ENCODE peak calls at places on chromosome 7, in five cellular contexts. P is right cardiac atrium; A is prostate gland; I is CD8-positive, alpha-beta T cell; K is mesendoderm. L is an unnamed sample.

GRCh38 chr7:35975851-35976454 is 175.1 kb downstream of the SEPTIN7 start:
- DNase-seq in P (no peak), A (peak; percentile 73), I (no peak), K (peak; percentile 81), L (no peak)

GRCh38 chr7:121107923-121108498 is 119.5 kb downstream of the CPED1 start:
- DNase-seq in P (no peak), A (no peak), I (no peak), K (peak; percentile 69), L (no peak)

GRCh38 chr7:105014725-105015630 is 973 bp downstream of the KMT2E start:
- DNase-seq in P (peak; percentile 42), A (peak; percentile 60), I (peak; percentile 67), K (peak; percentile 64), L (peak; percentile 63)

GRCh38 chr7:151821806-151822540 is 54.9 kb downstream of the PRKAG2 start:
- DNase-seq in P (no peak), A (no peak), I (no peak), K (no peak), L (no peak)

GRCh38 chr7:139109983-139110411 is 477 bp upstream of the ZC3HAV1 start:
- DNase-seq in P (no peak), A (no peak), I (no peak), K (no peak), L (no peak)

GRCh38 chr7:128137096-128137655 is 103.9 kb upstream of the LEP start:
- DNase-seq in P (no peak), A (no peak), I (no peak), K (no peak), L (no peak)

GRCh38 chr7:158573310-158573709 is 14.3 kb downstream of the PTPRN2 start:
- DNase-seq in P (no peak), A (no peak), I (no peak), K (no peak), L (no peak)

GRCh38 chr7:153386581-153386980 is 627.0 kb downstream of the ACTR3B start:
- DNase-seq in P (no peak), A (no peak), I (no peak), K (no peak), L (no peak)

GRCh38 chr7:20894806-20895205 is 108.1 kb upstream of the SP8 start:
- DNase-seq in P (no peak), A (no peak), I (no peak), K (no peak), L (no peak)

GRCh38 chr7:144122876-144123275 is at the start of gene OR2A14:
- DNase-seq in P (no peak), A (no peak), I (no peak), K (no peak), L (no peak)

GRCh38 chr7:100680589-100681271 is 7.2 kb downstream of the GNB2 start:
- DNase-seq in P (no peak), A (no peak), I (no peak), K (no peak), L (no peak)

GRCh38 chr7:26992670-26993069 is 103.1 kb downstream of the HOXA1 start:
- DNase-seq in P (no peak), A (no peak), I (no peak), K (no peak), L (no peak)

GRCh38 chr7:83410989-83411591 is 237.8 kb downstream of the SEMA3E start:
- DNase-seq in P (no peak), A (peak; percentile 25), I (no peak), K (peak; percentile 58), L (no peak)

GRCh38 chr7:132730126-132730525 is 153.9 kb upstream of the PLXNA4 start:
- DNase-seq in P (no peak), A (no peak), I (no peak), K (no peak), L (no peak)

GRCh38 chr7:100584046-100584676 is 1.8 kb downstream of the LRCH4 start:
- DNase-seq in P (no peak), A (no peak), I (no peak), K (peak; percentile 55), L (no peak)

GRCh38 chr7:47763063-47763974 is 181.4 kb upstream of the TNS3 start:
- DNase-seq in P (no peak), A (no peak), I (no peak), K (no peak), L (peak; percentile 15)

GRCh38 chr7:139762886-139763285 is 14.9 kb downstream of the HIPK2 start:
- DNase-seq in P (no peak), A (no peak), I (no peak), K (peak; percentile 27), L (no peak)

GRCh38 chr7:139340808-139341057 is 404 bp upstream of the FMC1 start:
- DNase-seq in P (peak; percentile 76), A (no peak), I (no peak), K (no peak), L (no peak)

GRCh38 chr7:18685961-18686360 is 190.4 kb downstream of the HDAC9 start:
- DNase-seq in P (no peak), A (no peak), I (no peak), K (no peak), L (no peak)

GRCh38 chr7:157022681-157023588 is 12.5 kb upstream of the MNX1 start:
- DNase-seq in P (no peak), A (no peak), I (no peak), K (peak; percentile 21), L (no peak)

GRCh38 chr7:133629696-133630095 is 376.8 kb downstream of the EXOC4 start:
- DNase-seq in P (no peak), A (no peak), I (no peak), K (no peak), L (no peak)

GRCh38 chr7:133984023-133984422 is 143.1 kb upstream of the LRGUK start:
- DNase-seq in P (no peak), A (no peak), I (no peak), K (no peak), L (no peak)

GRCh38 chr7:8172372-8173354 is 89.3 kb downstream of the ICA1 start:
- DNase-seq in P (no peak), A (no peak), I (no peak), K (no peak), L (no peak)

GRCh38 chr7:8176370-8177081 is 85.4 kb downstream of the ICA1 start:
- DNase-seq in P (no peak), A (no peak), I (peak; percentile 82), K (no peak), L (no peak)

GRCh38 chr7:8178353-8178752 is 83.6 kb downstream of the ICA1 start:
- DNase-seq in P (no peak), A (no peak), I (no peak), K (no peak), L (no peak)

GRCh38 chr7:8175929-8176369 is 86.0 kb downstream of the ICA1 start:
- DNase-seq in P (no peak), A (no peak), I (no peak), K (no peak), L (no peak)

GRCh38 chr7:8177109-8177933 is 84.6 kb downstream of the ICA1 start:
- DNase-seq in P (no peak), A (no peak), I (no peak), K (no peak), L (no peak)
- H3K4me1 ChIP-seq in P (peaks cover 4% of the 10 kb centered on the region), A (no peaks in the 10 kb centered on the region), I (peaks cover 50% of the 10 kb centered on the region), K (peaks cover 2% of the 10 kb centered on the region), L (no peaks in the 10 kb centered on the region)

GRCh38 chr7:124679826-124680225 is 85.8 kb downstream of the GPR37 start:
- DNase-seq in P (no peak), A (no peak), I (no peak), K (peak; percentile 54), L (no peak)
- H3K4me1 ChIP-seq in P (no peaks in the 10 kb centered on the region), A (no peaks in the 10 kb centered on the region), I (no peaks in the 10 kb centered on the region), K (no peaks in the 10 kb centered on the region), L (no peaks in the 10 kb centered on the region)

GRCh38 chr7:28136885-28137284 is 43.7 kb downstream of the JAZF1 start:
- DNase-seq in P (no peak), A (no peak), I (no peak), K (no peak), L (no peak)

GRCh38 chr7:28135760-28136159 is 44.8 kb downstream of the JAZF1 start:
- DNase-seq in P (no peak), A (no peak), I (no peak), K (peak; percentile 33), L (no peak)

GRCh38 chr7:28136420-28136819 is 44.2 kb downstream of the JAZF1 start:
- DNase-seq in P (no peak), A (no peak), I (no peak), K (no peak), L (no peak)

GRCh38 chr7:28138837-28139236 is 41.8 kb downstream of the JAZF1 start:
- DNase-seq in P (no peak), A (no peak), I (no peak), K (no peak), L (no peak)

GRCh38 chr7:28137471-28137870 is 43.1 kb downstream of the JAZF1 start:
- DNase-seq in P (no peak), A (no peak), I (no peak), K (no peak), L (no peak)
- H3K4me1 ChIP-seq in P (no peaks in the 10 kb centered on the region), A (no peaks in the 10 kb centered on the region), I (no peaks in the 10 kb centered on the region), K (peaks cover 6% of the 10 kb centered on the region), L (no peaks in the 10 kb centered on the region)

GRCh38 chr7:608361-608760 is 88.7 kb upstream of the PDGFA start:
- DNase-seq in P (no peak), A (no peak), I (no peak), K (no peak), L (no peak)

GRCh38 chr7:610531-611280 is 91.1 kb upstream of the PDGFA start:
- DNase-seq in P (peak; percentile 77), A (no peak), I (peak; percentile 63), K (no peak), L (no peak)

GRCh38 chr7:610141-610530 is 90.5 kb upstream of the PDGFA start:
- DNase-seq in P (no peak), A (no peak), I (no peak), K (no peak), L (no peak)

GRCh38 chr7:607938-608337 is 88.3 kb upstream of the PDGFA start:
- DNase-seq in P (no peak), A (no peak), I (no peak), K (no peak), L (no peak)

DNA sequence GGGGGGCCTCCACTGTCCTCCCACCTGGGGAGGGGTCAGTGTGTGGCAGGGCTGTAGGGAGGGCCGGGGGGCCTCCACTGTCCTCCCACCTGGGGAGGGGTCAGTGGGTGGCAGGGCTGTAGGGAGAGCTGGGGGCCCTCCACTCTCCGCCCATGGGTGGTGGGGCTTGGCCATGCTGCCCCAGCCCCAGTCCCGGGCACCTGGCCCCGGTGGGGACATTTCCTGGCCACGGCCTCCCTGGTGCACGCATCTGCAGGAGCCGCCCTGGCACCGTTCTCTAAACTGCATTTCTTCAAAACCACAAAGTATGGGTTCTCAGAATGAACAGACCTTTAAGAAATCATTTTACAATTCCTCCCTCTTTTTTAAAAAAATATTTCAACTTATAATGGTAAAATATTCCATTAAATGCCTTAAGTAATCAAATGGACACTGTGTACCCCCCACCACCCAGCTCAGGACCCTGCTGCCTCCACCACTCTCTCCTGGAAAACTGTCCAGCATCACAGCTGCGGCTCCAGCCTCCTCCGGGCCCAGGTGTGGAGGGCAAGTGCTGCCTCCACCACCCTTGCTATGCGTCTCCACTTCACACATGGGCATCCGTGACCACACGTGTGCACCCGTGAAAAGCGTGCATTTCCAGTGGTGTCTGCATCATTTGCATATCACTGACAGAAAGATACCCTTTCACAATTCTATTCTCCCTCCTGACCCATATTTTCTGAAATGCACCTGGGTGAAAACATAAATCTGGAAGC is 89.5 kb upstream of the PDGFA start:
- DNase-seq in P (no peak), A (no peak), I (no peak), K (no peak), L (no peak)
- H3K4me1 ChIP-seq in P (no peaks in the 10 kb centered on the region), A (peaks cover 2% of the 10 kb centered on the region), I (peaks cover 84% of the 10 kb centered on the region), K (no peaks in the 10 kb centered on the region), L (no peaks in the 10 kb centered on the region)

L was measured in breast epithelium.